ENCODE peak calls at places on chromosome 13, in eight cellular contexts. R is transverse colon, B is tibial nerve, A is breast epithelium, G is sigmoid colon, P is right lobe of liver, Q is spleen, W is prostate gland. M is an unnamed sample.

GRCh38 chr13:42807236-42807635 is 25.9 kb downstream of the FAM216B start:
- DNase-seq in R (no peak), B (no peak), A (no peak), G (no peak), P (no peak), Q (no peak), W (no peak), M (no peak)

GRCh38 chr13:36986462-36987240 is 12.5 kb downstream of the ALG5 start:
- DNase-seq in R (no peak), B (no peak), A (no peak), G (no peak), P (no peak), Q (no peak), W (no peak), M (no peak)

GRCh38 chr13:65112123-65113075 is 2117.7 kb downstream of the PCDH9 start:
- DNase-seq in R (no peak), B (no peak), A (no peak), G (no peak), P (no peak), Q (no peak), W (no peak), M (no peak)

GRCh38 chr13:37349916-37350315 is 244.5 kb upstream of the CSNK1A1L start:
- DNase-seq in R (no peak), B (no peak), A (no peak), G (no peak), P (no peak), Q (no peak), W (no peak), M (no peak)

GRCh38 chr13:106599875-106600797 is 32.2 kb upstream of the ARGLU1 start:
- DNase-seq in R (no peak), B (no peak), A (no peak), G (no peak), P (no peak), Q (no peak), W (no peak), M (peak)

GRCh38 chr13:38674208-38674607 is 12.7 kb upstream of the FREM2 start:
- DNase-seq in R (no peak), B (no peak), A (no peak), G (no peak), P (no peak), Q (no peak), W (no peak), M (no peak)

GRCh38 chr13:85367887-85368286 is 431.3 kb downstream of the SLITRK6 start:
- DNase-seq in R (no peak), B (no peak), A (no peak), G (no peak), P (no peak), Q (no peak), W (no peak), M (no peak)

GRCh38 chr13:114164681-114165429 is 14.2 kb upstream of the CFAP97D2 start:
- DNase-seq in R (no peak), B (no peak), A (no peak), G (no peak), P (no peak), Q (no peak), W (no peak), M (no peak)

GRCh38 chr13:41802033-41802683 is 158.8 kb downstream of the VWA8 start:
- DNase-seq in R (no peak), B (no peak), A (no peak), G (no peak), P (no peak), Q (no peak), W (no peak), M (no peak)

GRCh38 chr13:75359266-75359665 is 122.7 kb downstream of the TBC1D4 start:
- DNase-seq in R (no peak), B (no peak), A (no peak), G (no peak), P (no peak), Q (no peak), W (no peak), M (no peak)

GRCh38 chr13:46197299-46197975 is 14.3 kb upstream of the LRRC63 start:
- DNase-seq in R (no peak), B (no peak), A (no peak), G (no peak), P (no peak), Q (no peak), W (no peak), M (no peak)

GRCh38 chr13:104416973-104417372 is 1350.8 kb upstream of the SLC10A2 start:
- DNase-seq in R (no peak), B (no peak), A (no peak), G (no peak), P (no peak), Q (no peak), W (no peak), M (no peak)

GRCh38 chr13:94344126-94344863 is 135.2 kb downstream of the DCT start:
- DNase-seq in R (no peak), B (no peak), A (no peak), G (no peak), P (no peak), Q (no peak), W (no peak), M (no peak)

GRCh38 chr13:73273276-73273675 is 214.5 kb downstream of the KLF5 start:
- DNase-seq in R (no peak), B (no peak), A (no peak), G (no peak), P (no peak), Q (no peak), W (no peak), M (no peak)

GRCh38 chr13:49645451-49645850 is 17.1 kb downstream of the ARL11 start:
- DNase-seq in R (no peak), B (no peak), A (no peak), G (no peak), P (no peak), Q (no peak), W (no peak), M (no peak)

GRCh38 chr13:54875111-54875510 is 1846.5 kb downstream of the OLFM4 start:
- DNase-seq in R (no peak), B (no peak), A (no peak), G (no peak), P (no peak), Q (no peak), W (no peak), M (no peak)

GRCh38 chr13:95924389-95924994 is 128.7 kb downstream of the UGGT2 start:
- DNase-seq in R (no peak), B (no peak), A (no peak), G (no peak), P (no peak), Q (no peak), W (no peak), M (no peak)

GRCh38 chr13:84399320-84400085 is 517.2 kb upstream of the SLITRK1 start:
- DNase-seq in R (no peak), B (no peak), A (no peak), G (no peak), P (no peak), Q (no peak), W (no peak), M (no peak)

GRCh38 chr13:48009298-48009697 is 8.2 kb upstream of the SUCLA2 start:
- DNase-seq in R (peak), B (no peak), A (peak), G (no peak), P (no peak), Q (no peak), W (no peak), M (no peak)

GRCh38 chr13:91657283-91657682 is 258.9 kb downstream of the GPC5 start:
- DNase-seq in R (no peak), B (no peak), A (no peak), G (no peak), P (no peak), Q (no peak), W (no peak), M (no peak)

GRCh38 chr13:63448654-63449053 is 2033.0 kb upstream of the PCDH20 start:
- DNase-seq in R (no peak), B (no peak), A (no peak), G (no peak), P (no peak), Q (no peak), W (no peak), M (no peak)

GRCh38 chr13:46492946-46493345 is 60.0 kb upstream of the LRCH1 start:
- DNase-seq in R (no peak), B (no peak), A (no peak), G (no peak), P (no peak), Q (no peak), W (peak), M (no peak)

GRCh38 chr13:67549331-67549730 is 319.2 kb upstream of the PCDH9 start:
- DNase-seq in R (no peak), B (no peak), A (no peak), G (no peak), P (no peak), Q (no peak), W (no peak), M (no peak)

GRCh38 chr13:38866649-38867048 is 124.0 kb downstream of the STOML3 start:
- DNase-seq in R (no peak), B (no peak), A (no peak), G (no peak), P (no peak), Q (no peak), W (no peak), M (no peak)

GRCh38 chr13:100089633-100090032 is 740 bp downstream of the PCCA start:
- DNase-seq in R (no peak), B (no peak), A (no peak), G (no peak), P (no peak), Q (no peak), W (peak), M (no peak)

GRCh38 chr13:75405976-75406703 is 75.8 kb downstream of the TBC1D4 start:
- DNase-seq in R (no peak), B (no peak), A (no peak), G (no peak), P (no peak), Q (no peak), W (no peak), M (no peak)

GRCh38 chr13:44903596-44903995 is 85.7 kb downstream of the NUFIP1 start:
- DNase-seq in R (peak), B (peak), A (peak), G (peak), P (no peak), Q (no peak), W (no peak), M (peak)

GRCh38 chr13:44470623-44471562 is 97.3 kb downstream of the SERP2 start:
- DNase-seq in R (no peak), B (no peak), A (no peak), G (no peak), P (no peak), Q (no peak), W (no peak), M (no peak)

GRCh38 chr13:80574113-80574512 is 233.2 kb upstream of the SPRY2 start:
- DNase-seq in R (no peak), B (no peak), A (no peak), G (no peak), P (no peak), Q (no peak), W (no peak), M (no peak)

GRCh38 chr13:50162001-50162400 is 146.8 kb downstream of the KCNRG start:
- DNase-seq in R (no peak), B (no peak), A (no peak), G (no peak), P (no peak), Q (no peak), W (no peak), M (no peak)

GRCh38 chr13:48315981-48316380 is 12.4 kb downstream of the RB1 start:
- DNase-seq in R (no peak), B (no peak), A (no peak), G (no peak), P (no peak), Q (no peak), W (no peak), M (no peak)

GRCh38 chr13:64556391-64556790 is 2673.7 kb downstream of the PCDH9 start:
- DNase-seq in R (no peak), B (no peak), A (no peak), G (no peak), P (no peak), Q (no peak), W (no peak), M (no peak)

GRCh38 chr13:43787998-43788397 is 1.2 kb upstream of the ENOX1 start:
- DNase-seq in R (no peak), B (no peak), A (no peak), G (no peak), P (no peak), Q (no peak), W (no peak), M (no peak)

GRCh38 chr13:99740261-99740979 is 231.1 kb downstream of the ZIC5 start:
- DNase-seq in R (no peak), B (no peak), A (no peak), G (no peak), P (no peak), Q (no peak), W (no peak), M (no peak)

GRCh38 chr13:100668408-100668807 is 6.2 kb downstream of the TMTC4 start:
- DNase-seq in R (no peak), B (no peak), A (no peak), G (no peak), P (no peak), Q (no peak), W (no peak), M (no peak)

GRCh38 chr13:100235311-100235901 is 146.5 kb downstream of the PCCA start:
- DNase-seq in R (no peak), B (no peak), A (no peak), G (no peak), P (no peak), Q (no peak), W (peak), M (no peak)

GRCh38 chr13:63337041-63337440 is 1921.4 kb upstream of the PCDH20 start:
- DNase-seq in R (no peak), B (no peak), A (no peak), G (no peak), P (no peak), Q (peak), W (no peak), M (no peak)

GRCh38 chr13:52665325-52665724 is 12.7 kb downstream of the SUGT1 start:
- DNase-seq in R (no peak), B (no peak), A (no peak), G (no peak), P (no peak), Q (no peak), W (no peak), M (no peak)

GRCh38 chr13:30108913-30109237 is 198.5 kb downstream of the KATNAL1 start:
- DNase-seq in R (peak), B (no peak), A (peak), G (no peak), P (peak), Q (no peak), W (peak), M (no peak)

GRCh38 chr13:36298535-36299068 is 988 bp upstream of the CCDC169 start:
- DNase-seq in R (no peak), B (no peak), A (no peak), G (peak), P (no peak), Q (no peak), W (no peak), M (no peak)

DNA sequence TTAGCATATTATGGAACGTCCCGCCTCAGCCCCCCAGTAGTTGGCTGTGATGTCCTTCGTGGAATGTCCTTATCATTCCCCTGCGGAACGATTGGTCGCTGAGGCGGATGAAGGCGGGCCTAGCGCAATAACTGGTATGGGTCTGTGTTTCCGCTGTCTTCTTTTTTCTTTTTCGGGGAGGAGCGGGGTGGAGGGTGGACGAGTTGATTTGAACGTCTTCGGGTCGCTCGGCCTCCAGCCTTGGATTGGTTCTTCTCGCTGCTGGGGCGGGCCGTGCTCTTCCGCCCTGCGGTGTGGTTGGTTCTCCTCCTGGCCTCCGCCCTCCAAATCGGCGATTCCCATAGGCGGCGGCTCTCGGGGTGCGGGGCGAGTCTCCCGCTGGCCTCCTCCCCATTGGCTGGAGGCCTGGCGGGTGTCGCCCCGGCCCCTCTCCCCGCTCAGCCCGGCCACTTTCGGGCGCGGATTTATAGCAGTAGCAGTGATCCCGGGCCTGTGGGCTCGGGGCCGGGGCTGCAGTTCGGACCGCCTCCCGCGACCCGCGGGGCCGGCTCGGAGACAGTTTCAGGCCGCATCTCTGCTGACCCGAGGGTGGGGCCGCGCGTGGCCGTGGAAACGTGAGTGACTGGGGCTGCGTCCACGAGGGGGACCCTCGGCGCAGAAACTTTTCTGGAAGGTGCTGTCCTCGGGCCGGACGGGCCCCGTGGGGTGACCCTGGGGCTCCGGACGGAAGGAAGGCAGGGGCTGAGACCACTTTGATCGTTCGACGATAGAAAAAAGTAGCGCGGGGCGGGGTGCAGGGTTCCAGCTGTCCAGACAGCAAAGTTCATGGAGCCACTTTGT is 2.1 kb downstream of the ING1 start:
- DNase-seq in R (peak), B (peak), A (peak), G (peak), P (peak), Q (peak), W (peak), M (peak)
- TF ChIP-seq CTCF in R (no peak), B (peak), A (peak), G (peak), P (no peak), Q (peak), W (peak), M (no peak)

GRCh38 chr13:76832258-76832988 is 53.8 kb downstream of the KCTD12 start:
- DNase-seq in R (no peak), B (no peak), A (no peak), G (no peak), P (no peak), Q (no peak), W (no peak), M (no peak)
- TF ChIP-seq POLR2A in R (no peak), B (no peak), A (no peak), G (no peak), P (no peak), Q (no peak), W (no peak), M (no peak)

DNA sequence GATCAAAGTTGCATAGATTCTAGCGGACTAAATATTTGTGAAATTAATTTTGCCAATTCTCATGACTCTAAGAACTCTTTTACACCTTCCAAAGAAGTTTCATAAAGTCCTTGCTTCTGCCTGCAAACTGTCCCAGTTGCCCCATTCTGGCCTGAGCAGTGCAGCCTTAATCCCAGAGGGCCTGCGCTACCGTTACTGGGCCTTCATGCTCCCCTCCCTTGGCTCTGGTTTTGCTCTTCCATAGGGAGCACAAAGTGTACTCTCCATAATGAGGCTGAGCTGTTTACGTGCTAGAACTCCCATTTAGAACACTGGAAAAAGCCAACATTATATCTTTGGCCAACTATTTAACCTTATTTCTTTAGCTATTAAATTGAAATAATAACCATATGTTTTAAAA is 2.1 kb downstream of the MTIF3 start:
- DNase-seq in R (no peak), B (no peak), A (no peak), G (no peak), P (no peak), Q (no peak), W (no peak), M (no peak)
- H3K4me3 ChIP-seq in R (no peak), B (no peak), A (no peak), G (no peak), P (no peak), Q (no peak), W (no peak), M (no peak)

GRCh38 chr13:22740264-22740663 is 440.5 kb upstream of the SGCG start:
- DNase-seq in R (no peak), B (no peak), A (no peak), G (no peak), P (no peak), Q (no peak), W (no peak), M (no peak)
- TF ChIP-seq CTCF in R (no peak), B (no peak), A (no peak), G (no peak), P (peak), Q (no peak), W (no peak), M (no peak)

DNA sequence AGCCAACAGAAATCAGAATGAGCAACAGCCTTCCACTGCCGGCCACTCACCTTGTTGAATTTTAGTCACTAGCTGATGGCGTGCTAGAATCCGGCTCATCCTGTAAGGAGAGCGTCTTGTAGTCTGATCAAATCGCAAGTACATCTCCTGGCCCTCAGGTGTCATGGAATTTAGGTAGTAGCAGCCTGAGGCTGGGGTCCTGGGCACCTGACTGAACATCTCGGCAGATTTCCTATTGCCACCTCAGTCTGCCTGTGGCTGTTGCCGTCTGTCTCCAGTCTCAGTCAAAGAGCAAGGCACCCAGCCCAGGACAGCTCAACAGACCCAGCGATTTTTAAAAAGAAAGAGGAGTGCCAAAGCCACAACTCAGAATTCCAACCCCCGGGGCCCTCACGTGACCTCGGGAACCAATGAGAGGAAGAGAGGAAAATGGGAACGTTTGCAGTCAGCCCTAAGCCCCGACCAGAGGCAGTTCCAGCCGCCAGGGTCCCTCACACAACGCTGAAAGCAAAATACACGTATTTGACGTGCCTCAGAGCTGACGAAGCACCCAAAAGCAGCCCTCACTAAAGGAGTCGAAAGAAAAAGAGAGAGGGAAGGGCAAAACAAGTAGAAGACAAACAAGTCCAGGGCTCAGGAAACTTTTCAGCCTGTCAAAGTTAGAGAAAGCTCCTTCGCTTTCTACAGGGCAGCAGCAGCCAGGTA is at the start of gene STARD13:
- DNase-seq in R (peak), B (peak), A (peak), G (peak), P (peak), Q (peak), W (peak), M (peak)
- TF ChIP-seq POLR2A in R (peak), B (peak), A (peak), G (peak), P (peak), Q (peak), W (peak), M (no peak)

GRCh38 chr13:98141938-98142426 is 912 bp upstream of the FARP1 start:
- DNase-seq in R (peak), B (no peak), A (no peak), G (peak), P (peak), Q (peak), W (peak), M (peak)

GRCh38 chr13:98142427-98143156 is at the start of gene FARP1:
- DNase-seq in R (peak), B (peak), A (peak), G (peak), P (peak), Q (peak), W (peak), M (peak)

GRCh38 chr13:98143601-98144500 is 957 bp downstream of the FARP1 start:
- DNase-seq in R (peak), B (peak), A (no peak), G (peak), P (peak), Q (peak), W (peak), M (peak)

GRCh38 chr13:98144501-98145350 is 1.8 kb downstream of the FARP1 start:
- DNase-seq in R (no peak), B (no peak), A (no peak), G (no peak), P (no peak), Q (no peak), W (peak), M (no peak)

GRCh38 chr13:98143157-98143553 is 261 bp downstream of the FARP1 start:
- DNase-seq in R (no peak), B (no peak), A (no peak), G (peak), P (no peak), Q (peak), W (no peak), M (no peak)
- H3K4me3 ChIP-seq in R (peak), B (peak), A (peak), G (peak), P (peak), Q (peak), W (peak), M (peak)

GRCh38 chr13:40677064-40677463 is 10.6 kb upstream of the FOXO1 start:
- DNase-seq in R (no peak), B (no peak), A (no peak), G (no peak), P (no peak), Q (no peak), W (no peak), M (no peak)
- TF ChIP-seq CTCF in R (no peak), B (no peak), A (no peak), G (no peak), P (no peak), Q (no peak), W (no peak), M (no peak)

M was measured in lower leg skin.